ENCODE peak calls at places on chromosomes 3 and 15, in four cellular contexts. One of them, this sample, is unnamed.

GRCh38 chr3:129323651-129324294 is 45.1 kb downstream of the HMCES start:
- DNase-seq in stomach: no peak
- DNase-seq in choroid plexus epithelial cell: no peak
- DNase-seq in heart right ventricle: no peak
- DNase-seq in this sample: no peak

GRCh38 chr15:29554531-29554930 is 267.7 kb downstream of the TJP1 start:
- DNase-seq in stomach: no peak
- DNase-seq in choroid plexus epithelial cell: peak; percentile 40
- DNase-seq in heart right ventricle: no peak
- DNase-seq in this sample: no peak

GRCh38 chr3:14587733-14588360 is 47.7 kb upstream of the GRIP2 start:
- DNase-seq in stomach: no peak
- DNase-seq in choroid plexus epithelial cell: peak; percentile 43
- DNase-seq in heart right ventricle: no peak
- DNase-seq in this sample: peak; percentile 35

GRCh38 chr3:32848215-32848614 is 30.4 kb downstream of the TRIM71 start:
- DNase-seq in stomach: no peak
- DNase-seq in choroid plexus epithelial cell: no peak
- DNase-seq in heart right ventricle: no peak
- DNase-seq in this sample: no peak

GRCh38 chr3:46480481-46481195 is 15.9 kb upstream of the LTF start:
- DNase-seq in stomach: no peak
- DNase-seq in choroid plexus epithelial cell: no peak
- DNase-seq in heart right ventricle: no peak
- DNase-seq in this sample: no peak

GRCh38 chr3:127889461-127889863 is 25.6 kb upstream of the KBTBD12 start:
- DNase-seq in stomach: no peak
- DNase-seq in choroid plexus epithelial cell: peak; percentile 92
- DNase-seq in heart right ventricle: no peak
- DNase-seq in this sample: peak; percentile 77

GRCh38 chr3:42024578-42025387 is 62.9 kb upstream of the ULK4 start:
- DNase-seq in stomach: no peak
- DNase-seq in choroid plexus epithelial cell: no peak
- DNase-seq in heart right ventricle: no peak
- DNase-seq in this sample: peak; percentile 37

GRCh38 chr3:127831723-127832172 is 9.4 kb upstream of the MGLL start:
- DNase-seq in stomach: peak; percentile 58
- DNase-seq in choroid plexus epithelial cell: peak; percentile 64
- DNase-seq in heart right ventricle: peak; percentile 49
- DNase-seq in this sample: peak; percentile 49

GRCh38 chr3:75906555-75907112 is 121.3 kb upstream of the ZNF717 start:
- DNase-seq in stomach: no peak
- DNase-seq in choroid plexus epithelial cell: peak; percentile 70
- DNase-seq in heart right ventricle: no peak
- DNase-seq in this sample: peak; percentile 3

GRCh38 chr15:32974691-32975090 is 219.8 kb downstream of the FMN1 start:
- DNase-seq in stomach: no peak
- DNase-seq in choroid plexus epithelial cell: no peak
- DNase-seq in heart right ventricle: no peak
- DNase-seq in this sample: peak; percentile 74

GRCh38 chr3:102005551-102005950 is 156.2 kb downstream of the NFKBIZ start:
- DNase-seq in stomach: no peak
- DNase-seq in choroid plexus epithelial cell: no peak
- DNase-seq in heart right ventricle: no peak
- DNase-seq in this sample: no peak

GRCh38 chr3:12303532-12303931 is 14.7 kb downstream of the PPARG start:
- DNase-seq in stomach: no peak
- DNase-seq in choroid plexus epithelial cell: peak; percentile 95
- DNase-seq in heart right ventricle: no peak
- DNase-seq in this sample: peak; percentile 92

GRCh38 chr3:61983479-61983878 is 389.9 kb downstream of the FEZF2 start:
- DNase-seq in stomach: no peak
- DNase-seq in choroid plexus epithelial cell: no peak
- DNase-seq in heart right ventricle: no peak
- DNase-seq in this sample: no peak

GRCh38 chr15:68022061-68022460 is 32.1 kb upstream of the PIAS1 start:
- DNase-seq in stomach: no peak
- DNase-seq in choroid plexus epithelial cell: no peak
- DNase-seq in heart right ventricle: no peak
- DNase-seq in this sample: no peak

GRCh38 chr3:45666729-45667440 is 22.3 kb upstream of the SACM1L start:
- DNase-seq in stomach: no peak
- DNase-seq in choroid plexus epithelial cell: peak; percentile 57
- DNase-seq in heart right ventricle: peak; percentile 68
- DNase-seq in this sample: peak; percentile 55

GRCh38 chr3:43289401-43289800 is 3.1 kb downstream of the SNRK start:
- DNase-seq in stomach: no peak
- DNase-seq in choroid plexus epithelial cell: no peak
- DNase-seq in heart right ventricle: no peak
- DNase-seq in this sample: no peak

GRCh38 chr3:43286886-43287301 is 554 bp downstream of the SNRK start:
- DNase-seq in stomach: no peak
- DNase-seq in choroid plexus epithelial cell: no peak
- DNase-seq in heart right ventricle: no peak
- DNase-seq in this sample: no peak

GRCh38 chr3:43287514-43287913 is 1.2 kb downstream of the SNRK start:
- DNase-seq in stomach: no peak
- DNase-seq in choroid plexus epithelial cell: no peak
- DNase-seq in heart right ventricle: no peak
- DNase-seq in this sample: no peak

GRCh38 chr3:43288366-43288765 is 2.0 kb downstream of the SNRK start:
- DNase-seq in stomach: no peak
- DNase-seq in choroid plexus epithelial cell: peak; percentile 69
- DNase-seq in heart right ventricle: no peak
- DNase-seq in this sample: peak; percentile 48

DNA sequence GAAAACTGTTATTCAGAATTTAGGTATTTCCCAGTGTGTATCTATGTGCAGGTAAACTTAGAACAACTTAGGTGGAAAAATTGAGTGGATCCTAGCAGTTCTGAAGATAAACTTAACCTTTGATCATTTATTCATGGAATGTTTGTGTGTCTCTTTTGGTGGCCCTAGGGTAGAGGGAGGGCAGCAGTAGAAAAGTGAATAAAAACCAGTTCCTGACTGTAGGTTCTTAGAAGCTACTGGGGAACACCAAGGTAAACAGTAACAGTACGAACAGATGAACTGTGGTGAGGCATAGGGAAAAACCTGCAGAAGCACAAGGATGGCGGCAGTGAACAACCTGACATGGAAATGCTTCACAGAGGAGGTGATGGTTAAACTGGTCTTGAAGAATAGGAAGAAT is 2.5 kb downstream of the SNRK start:
- DNase-seq in stomach: no peak
- DNase-seq in choroid plexus epithelial cell: no peak
- DNase-seq in heart right ventricle: no peak
- DNase-seq in this sample: no peak
- H3K4me3 ChIP-seq in stomach: peak overlapping the region; percentile 67
- H3K4me3 ChIP-seq in choroid plexus epithelial cell: peak overlapping the region; percentile 28
- H3K4me3 ChIP-seq in heart right ventricle: peak overlapping the region; percentile 60
- H3K4me3 ChIP-seq in this sample: peak overlapping the region; percentile 79

GRCh38 chr15:55846108-55846707 is 103.3 kb upstream of the PRTG start:
- DNase-seq in stomach: no peak
- DNase-seq in choroid plexus epithelial cell: peak; percentile 93
- DNase-seq in heart right ventricle: peak; percentile 78
- DNase-seq in this sample: peak; percentile 88
- TF ChIP-seq CTCF in stomach: peak; percentile 86
- TF ChIP-seq CTCF in choroid plexus epithelial cell: peak; percentile 83
- TF ChIP-seq CTCF in heart right ventricle: peak; percentile 86
- TF ChIP-seq CTCF in this sample: peak; percentile 92

GRCh38 chr3:50503947-50504346 is 513 bp upstream of the CACNA2D2 start:
- DNase-seq in stomach: no peak
- DNase-seq in choroid plexus epithelial cell: no peak
- DNase-seq in heart right ventricle: no peak
- DNase-seq in this sample: no peak
- H3K4me3 ChIP-seq in stomach: peak overlapping the region; percentile 69
- H3K4me3 ChIP-seq in choroid plexus epithelial cell: no peak overlapping the region
- H3K4me3 ChIP-seq in heart right ventricle: peak overlapping the region; percentile 56
- H3K4me3 ChIP-seq in this sample: no peak overlapping the region

DNA sequence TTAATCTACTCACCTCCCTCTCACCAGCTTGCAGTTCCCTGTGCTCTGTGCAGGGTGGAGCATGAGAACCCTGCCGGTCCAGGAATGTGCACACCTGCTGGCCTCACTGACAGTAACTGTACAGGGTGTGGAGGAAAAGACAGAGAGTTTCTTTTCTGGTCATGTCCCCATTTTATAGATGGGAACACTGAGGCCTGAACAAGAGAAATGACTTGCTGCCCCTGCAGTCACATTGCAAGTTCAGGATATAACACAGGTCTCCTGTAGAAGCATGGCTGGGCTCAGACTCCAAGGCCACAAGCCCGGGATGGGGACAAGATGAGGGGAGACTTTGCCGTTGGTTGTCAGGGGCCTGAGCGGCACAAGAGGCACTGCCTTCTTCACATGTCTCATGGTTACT is 23.3 kb downstream of the SLC28A1 start:
- DNase-seq in stomach: no peak
- DNase-seq in choroid plexus epithelial cell: no peak
- DNase-seq in heart right ventricle: no peak
- DNase-seq in this sample: no peak
- TF ChIP-seq CTCF in stomach: no peak
- TF ChIP-seq CTCF in choroid plexus epithelial cell: no peak
- TF ChIP-seq CTCF in heart right ventricle: no peak
- TF ChIP-seq CTCF in this sample: no peak

GRCh38 chr15:40044717-40045571 is 6.0 kb upstream of the SRP14 start:
- DNase-seq in stomach: peak; percentile 91
- DNase-seq in choroid plexus epithelial cell: peak; percentile 85
- DNase-seq in heart right ventricle: peak; percentile 87
- DNase-seq in this sample: peak; percentile 81
- H3K4me3 ChIP-seq in stomach: peak overlapping the region; percentile 6
- H3K4me3 ChIP-seq in choroid plexus epithelial cell: peak overlapping the region; percentile 42
- H3K4me3 ChIP-seq in heart right ventricle: peak overlapping the region; percentile 22
- H3K4me3 ChIP-seq in this sample: no peak overlapping the region

DNA sequence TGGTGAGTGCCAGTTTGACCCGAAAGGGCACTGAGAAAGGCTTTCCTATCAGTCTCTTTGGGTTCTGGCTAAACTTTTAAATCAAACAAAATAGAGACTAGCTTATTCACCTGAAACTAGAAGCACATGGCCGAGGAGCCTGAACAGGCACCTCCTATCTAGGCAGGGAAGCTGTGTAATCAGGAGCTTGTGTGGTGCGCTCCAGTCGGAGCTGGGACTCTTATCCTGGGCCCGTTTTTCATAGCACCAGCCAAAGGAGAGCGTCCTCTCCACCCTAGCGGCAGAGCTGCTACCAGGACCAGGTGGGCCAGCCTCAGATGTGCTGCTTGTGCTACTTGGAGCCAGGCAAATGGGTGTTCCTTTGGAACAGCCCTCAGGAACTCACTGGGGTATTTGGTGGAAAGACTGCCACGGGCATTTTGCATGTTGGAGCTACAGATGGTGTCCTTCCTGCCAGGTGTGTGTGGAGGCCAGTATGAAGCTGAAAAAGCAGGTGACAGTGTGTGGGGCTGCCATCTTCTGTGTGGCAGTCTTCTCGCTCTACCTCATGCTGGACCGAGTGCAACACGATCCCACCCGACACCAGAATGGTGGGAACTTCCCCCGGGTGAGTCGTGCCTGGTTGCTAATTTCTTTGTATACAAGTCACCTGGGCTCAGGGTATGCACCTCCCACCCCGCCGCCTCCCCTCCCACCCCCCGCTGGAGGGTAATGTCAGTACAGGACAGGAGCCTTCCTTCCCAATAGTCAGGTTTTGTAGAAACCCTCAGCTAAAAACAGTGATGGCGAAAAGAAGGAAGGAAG is 833 bp downstream of the MAN2A2 start:
- DNase-seq in stomach: peak; percentile 57
- DNase-seq in choroid plexus epithelial cell: peak; percentile 13
- DNase-seq in heart right ventricle: no peak
- DNase-seq in this sample: no peak
- TF ChIP-seq CTCF in stomach: no peak
- TF ChIP-seq CTCF in choroid plexus epithelial cell: no peak
- TF ChIP-seq CTCF in heart right ventricle: no peak
- TF ChIP-seq CTCF in this sample: no peak

This sample was measured in fibroblast of pulmonary artery.